ENCODE peak calls at places on chromosomes 2 and 18, in nine cellular contexts. P is activated T-helper 1 cell treated with Interleukin-2 at 50 U/mL for 16 hours, R is H1, F is anterior cingulate cortex, K is foreskin fibroblast, S is HEK293T, A is prostate gland, B is heart right ventricle, I is cardiac fibroblast. T is an unnamed sample.

GRCh38 chr18:59096098-59096779 is 43.4 kb upstream of the SEC11C start:
- DNase-seq in P (no peak), R (peak; percentile 38), F (no peak), K (no peak), S (no peak), A (no peak), B (no peak), I (no peak), T (peak; percentile 79)

GRCh38 chr2:170949415-170949814 is 20.4 kb downstream of the GORASP2 start:
- DNase-seq in P (no peak), R (no peak), F (no peak), K (no peak), S (no peak), A (no peak), B (no peak), I (no peak), T (peak; percentile 72)

GRCh38 chr2:9100080-9100876 is 96.8 kb upstream of the MBOAT2 start:
- DNase-seq in P (no peak), R (no peak), F (no peak), K (no peak), S (no peak), A (no peak), B (no peak), I (no peak), T (no peak)

GRCh38 chr2:223055140-223055539 is 3.1 kb downstream of the KCNE4 start:
- DNase-seq in P (no peak), R (no peak), F (no peak), K (no peak), S (no peak), A (no peak), B (no peak), I (peak; percentile 92), T (no peak)

GRCh38 chr2:240275386-240275785 is 134.9 kb upstream of the OTOS start:
- DNase-seq in P (no peak), R (no peak), F (no peak), K (no peak), S (no peak), A (no peak), B (no peak), I (no peak), T (no peak)

GRCh38 chr2:73110622-73111299 is 2.0 kb downstream of the RAB11FIP5 start:
- DNase-seq in P (no peak), R (no peak), F (no peak), K (peak; percentile 78), S (no peak), A (no peak), B (no peak), I (no peak), T (no peak)

GRCh38 chr2:73000808-73001570 is 70.5 kb downstream of the SFXN5 start:
- DNase-seq in P (no peak), R (no peak), F (no peak), K (no peak), S (no peak), A (no peak), B (no peak), I (no peak), T (no peak)

GRCh38 chr2:36371070-36371962 is 15.7 kb downstream of the CRIM1 start:
- DNase-seq in P (no peak), R (no peak), F (no peak), K (peak; percentile 63), S (no peak), A (no peak), B (no peak), I (peak; percentile 69), T (no peak)

GRCh38 chr2:195663007-195663406 is 6.0 kb downstream of the SLC39A10 start:
- DNase-seq in P (no peak), R (no peak), F (no peak), K (no peak), S (no peak), A (no peak), B (no peak), I (no peak), T (no peak)

GRCh38 chr2:11321847-11322246 is 22.6 kb downstream of the ROCK2 start:
- DNase-seq in P (no peak), R (no peak), F (no peak), K (no peak), S (no peak), A (no peak), B (no peak), I (no peak), T (no peak)

GRCh38 chr2:173059941-173060575 is 15.6 kb upstream of the MAP3K20 start:
- DNase-seq in P (no peak), R (no peak), F (no peak), K (peak; percentile 82), S (no peak), A (no peak), B (no peak), I (peak; percentile 50), T (no peak)

GRCh38 chr2:100015849-100016248 is 126.5 kb downstream of the AFF3 start:
- DNase-seq in P (no peak), R (no peak), F (no peak), K (no peak), S (no peak), A (no peak), B (no peak), I (no peak), T (no peak)

GRCh38 chr2:217653240-217653639 is 349.6 kb downstream of the TNS1 start:
- DNase-seq in P (no peak), R (no peak), F (peak; percentile 63), K (peak; percentile 86), S (peak; percentile 9), A (peak; percentile 50), B (peak; percentile 21), I (peak; percentile 68), T (peak; percentile 50)